ENCODE peak calls at places on chromosomes 7 and 10, in five cellular contexts. One of them, this sample, is unnamed.

GRCh38 chr10:129932182-129932581 is 31.9 kb downstream of the EBF3 start:
- DNase-seq in upper lobe of left lung: peak
- DNase-seq in lower leg skin: peak
- DNase-seq in NCI-H1105 treated with DMSO at 0.1 percent for 48 hours: no peak
- DNase-seq in breast epithelium: no peak
- DNase-seq in this sample: no peak

GRCh38 chr7:20329389-20330175 is 1.1 kb upstream of the ITGB8 start:
- DNase-seq in upper lobe of left lung: peak
- DNase-seq in NCI-H1105 treated with DMSO at 0.1 percent for 48 hours: peak
- DNase-seq in lower leg skin: peak
- DNase-seq in breast epithelium: peak
- DNase-seq in this sample: no peak

GRCh38 chr7:32142649-32143048 is 72.4 kb upstream of the PDE1C start:
- DNase-seq in upper lobe of left lung: no peak
- DNase-seq in lower leg skin: no peak
- DNase-seq in NCI-H1105 treated with DMSO at 0.1 percent for 48 hours: no peak
- DNase-seq in breast epithelium: no peak
- DNase-seq in this sample: no peak

GRCh38 chr10:132783165-132783736 is 2.7 kb downstream of the NKX6-2 start:
- DNase-seq in lower leg skin: no peak
- DNase-seq in upper lobe of left lung: no peak
- DNase-seq in breast epithelium: no peak
- DNase-seq in NCI-H1105 treated with DMSO at 0.1 percent for 48 hours: no peak
- DNase-seq in this sample: no peak

GRCh38 chr10:78560393-78560688 is 508.4 kb upstream of the ZMIZ1 start:
- DNase-seq in NCI-H1105 treated with DMSO at 0.1 percent for 48 hours: no peak
- DNase-seq in lower leg skin: no peak
- DNase-seq in breast epithelium: no peak
- DNase-seq in upper lobe of left lung: no peak
- DNase-seq in this sample: no peak

GRCh38 chr10:36441557-36441956 is 683.8 kb upstream of the ANKRD30A start:
- DNase-seq in NCI-H1105 treated with DMSO at 0.1 percent for 48 hours: no peak
- DNase-seq in upper lobe of left lung: no peak
- DNase-seq in lower leg skin: no peak
- DNase-seq in breast epithelium: no peak
- DNase-seq in this sample: no peak

GRCh38 chr10:132240156-132240555 is 53.4 kb downstream of the DPYSL4 start:
- DNase-seq in breast epithelium: no peak
- DNase-seq in NCI-H1105 treated with DMSO at 0.1 percent for 48 hours: no peak
- DNase-seq in lower leg skin: no peak
- DNase-seq in upper lobe of left lung: no peak
- DNase-seq in this sample: no peak

GRCh38 chr10:102300289-102300843 is 55.0 kb downstream of the GBF1 start:
- DNase-seq in lower leg skin: no peak
- DNase-seq in upper lobe of left lung: no peak
- DNase-seq in breast epithelium: no peak
- DNase-seq in NCI-H1105 treated with DMSO at 0.1 percent for 48 hours: no peak
- DNase-seq in this sample: no peak

GRCh38 chr7:28168393-28169158 is 12.0 kb downstream of the JAZF1 start:
- DNase-seq in breast epithelium: no peak
- DNase-seq in NCI-H1105 treated with DMSO at 0.1 percent for 48 hours: no peak
- DNase-seq in lower leg skin: no peak
- DNase-seq in upper lobe of left lung: no peak
- DNase-seq in this sample: no peak

GRCh38 chr10:74936577-74937445 is 110.4 kb downstream of the KAT6B start:
- DNase-seq in NCI-H1105 treated with DMSO at 0.1 percent for 48 hours: no peak
- DNase-seq in upper lobe of left lung: no peak
- DNase-seq in breast epithelium: no peak
- DNase-seq in lower leg skin: no peak
- DNase-seq in this sample: no peak